ENCODE peak calls at places on chromosomes 4 and X, in ten cellular contexts. L is stimulated activated CD4-positive, alpha-beta T cell treated with anti-CD3 and anti-CD28 coated beads, Interleukin-4, amount 100 ng/mL, for 4 hours; B is HTR-8/SVneo; H is AG20443; R is iris pigment epithelial cell; Q is activated CD4-positive, alpha-beta T cell treated with anti-CD3 and anti-CD28 coated beads, Interleukin-2, amount 50 U/mL, for 1 hour; D is activated T-helper 9 cell treated with anti-CD3 and anti-CD28 coated beads, Interleukin-2, amount 50 U/mL, for 16 hours; I is activated CD8-positive, alpha-beta T cell treated with anti-CD3 and anti-CD28 coated beads, Interleukin-2, amount 10 ng/mL, durations not matched to agents 7 days and 5 days; A is fibroblast of mammary gland; T is GOT3. X is an unnamed sample.

GRCh38 chr4:921830-922331 is 10.2 kb downstream of the GAK start:
- DNase-seq in A (no peak), D (no peak), I (peak), B (no peak), L (no peak), H (no peak), R (no peak), T (no peak), Q (no peak), X (no peak)

GRCh38 chr4:138890921-138891570 is 124.5 kb upstream of the NOCT start:
- DNase-seq in L (no peak), D (no peak), B (no peak), H (no peak), A (no peak), Q (no peak), I (no peak), R (no peak), T (no peak), X (no peak)

GRCh38 chrX:151538190-151539122 is 25.0 kb upstream of the PASD1 start:
- DNase-seq in B (no peak), H (no peak), A (peak), I (no peak), Q (no peak), D (no peak), R (no peak), T (peak), L (no peak), X (no peak)

GRCh38 chr4:169412046-169412445 is 141.3 kb upstream of the SH3RF1 start:
- DNase-seq in I (no peak), T (no peak), L (no peak), R (no peak), A (no peak), B (no peak), H (no peak), Q (no peak), D (no peak), X (no peak)

GRCh38 chr4:73413294-73413755 is 9.2 kb downstream of the ALB start:
- DNase-seq in B (no peak), R (no peak), D (no peak), I (no peak), A (no peak), T (no peak), H (no peak), Q (no peak), L (no peak), X (no peak)

GRCh38 chr4:167222098-167222497 is 12.2 kb downstream of the SPOCK3 start:
- DNase-seq in B (no peak), Q (no peak), T (no peak), D (no peak), I (no peak), A (no peak), L (no peak), R (no peak), H (no peak), X (no peak)

GRCh38 chrX:119817130-119817690 is 25.8 kb upstream of the RPL39 start:
- DNase-seq in R (peak), H (peak), L (no peak), T (no peak), A (peak), D (no peak), I (no peak), Q (no peak), B (no peak), X (no peak)

GRCh38 chr4:1403177-1403583 is 3.1 kb downstream of the NKX1-1 start:
- DNase-seq in L (no peak), R (no peak), I (no peak), B (no peak), A (no peak), D (no peak), H (peak), T (no peak), Q (no peak), X (no peak)

GRCh38 chrX:116285506-116285905 is 115.0 kb downstream of the AGTR2 start:
- DNase-seq in D (no peak), T (no peak), Q (no peak), H (no peak), R (peak), I (no peak), L (no peak), B (no peak), A (no peak), X (no peak)

GRCh38 chrX:13009256-13009655 is 34.3 kb downstream of the TMSB4X start:
- DNase-seq in T (no peak), D (no peak), B (no peak), R (no peak), I (no peak), Q (no peak), L (no peak), A (no peak), H (no peak), X (no peak)

GRCh38 chr4:8524595-8525382 is 55.4 kb upstream of the GPR78 start:
- DNase-seq in T (no peak), A (no peak), L (no peak), D (no peak), Q (no peak), B (no peak), I (no peak), H (no peak), R (no peak), X (no peak)

GRCh38 chr4:16582526-16582925 is 315.9 kb downstream of the LDB2 start:
- DNase-seq in L (no peak), T (no peak), D (no peak), A (no peak), R (no peak), H (no peak), I (no peak), B (no peak), Q (no peak), X (no peak)

GRCh38 chrX:13295841-13296240 is 24.0 kb downstream of the ATXN3L start:
- DNase-seq in B (no peak), D (no peak), R (no peak), Q (no peak), A (no peak), L (no peak), H (no peak), I (no peak), T (no peak), X (no peak)

GRCh38 chr4:52098618-52099017 is 47.5 kb downstream of the SPATA18 start:
- DNase-seq in L (no peak), B (no peak), Q (no peak), H (no peak), A (no peak), R (no peak), I (no peak), D (no peak), T (no peak), X (no peak)

GRCh38 chr4:52575406-52575805 is 83.7 kb downstream of the USP46 start:
- DNase-seq in L (no peak), I (no peak), Q (no peak), A (no peak), D (no peak), B (no peak), R (no peak), H (no peak), T (no peak), X (no peak)

GRCh38 chrX:20967725-20968124 is 406.5 kb upstream of the CNKSR2 start:
- DNase-seq in T (no peak), A (no peak), D (no peak), L (no peak), I (no peak), H (no peak), B (no peak), Q (no peak), R (no peak), X (no peak)

GRCh38 chr4:145883173-145883572 is 55.5 kb downstream of the ZNF827 start:
- DNase-seq in Q (no peak), H (no peak), L (no peak), D (no peak), I (no peak), A (no peak), B (no peak), T (no peak), R (no peak), X (no peak)

GRCh38 chr4:23166919-23167318 is 474.2 kb downstream of the GBA3 start:
- DNase-seq in R (no peak), T (no peak), B (no peak), L (no peak), D (no peak), Q (no peak), H (no peak), I (no peak), A (no peak), X (no peak)

GRCh38 chr4:96183630-96184029 is 343.7 kb downstream of the PDHA2 start:
- DNase-seq in T (no peak), L (no peak), A (no peak), B (no peak), R (no peak), I (no peak), Q (no peak), H (no peak), D (no peak), X (no peak)

GRCh38 chrX:107775734-107776511 is at the start of gene TSC22D3:
- DNase-seq in H (peak), B (peak), T (no peak), Q (peak), A (peak), R (peak), L (peak), I (peak), D (peak), X (peak)

GRCh38 chrX:10833299-10834169 is 213.1 kb upstream of the MID1 start:
- DNase-seq in D (no peak), I (no peak), B (peak), A (peak), L (no peak), R (peak), Q (no peak), H (peak), T (peak), X (no peak)

GRCh38 chr4:128924951-128925350 is 115.5 kb downstream of the JADE1 start:
- DNase-seq in I (no peak), R (peak), T (no peak), A (peak), B (no peak), D (no peak), L (no peak), H (no peak), Q (no peak), X (no peak)

GRCh38 chrX:115560211-115560977 is 580 bp upstream of the PLS3 start:
- DNase-seq in A (no peak), I (no peak), D (no peak), H (no peak), B (no peak), R (peak), T (no peak), Q (no peak), L (no peak), X (no peak)

GRCh38 chrX:67612231-67612630 is 68.4 kb downstream of the AR start:
- DNase-seq in L (no peak), B (no peak), R (peak), A (peak), Q (no peak), T (no peak), I (no peak), D (no peak), H (no peak), X (peak)

GRCh38 chr4:67558493-67558892 is at the start of gene STAP1:
- DNase-seq in R (no peak), Q (no peak), I (peak), B (no peak), H (no peak), D (no peak), T (no peak), L (peak), A (no peak), X (no peak)

GRCh38 chr4:43316813-43317212 is 424.3 kb downstream of the GRXCR1 start:
- DNase-seq in T (no peak), L (no peak), R (peak), Q (no peak), D (no peak), H (no peak), B (no peak), A (peak), I (no peak), X (no peak)

GRCh38 chrX:9677098-9677739 is 88.4 kb downstream of the GPR143 start:
- DNase-seq in A (peak), R (peak), H (no peak), Q (no peak), L (no peak), I (peak), D (peak), B (no peak), T (no peak), X (no peak)

GRCh38 chr4:2289311-2289954 is 27.5 kb upstream of the MXD4 start:
- DNase-seq in T (no peak), B (no peak), A (no peak), L (no peak), D (no peak), R (no peak), Q (no peak), H (no peak), I (no peak), X (no peak)

GRCh38 chr4:23847158-23847557 is 42.7 kb downstream of the PPARGC1A start:
- DNase-seq in H (no peak), T (no peak), B (no peak), R (no peak), D (no peak), A (no peak), Q (no peak), I (no peak), L (no peak), X (no peak)

GRCh38 chr4:95516528-95517011 is 32.2 kb downstream of the UNC5C start:
- DNase-seq in T (no peak), I (no peak), A (no peak), D (no peak), L (no peak), B (no peak), Q (no peak), R (no peak), H (no peak), X (no peak)

GRCh38 chr4:169079942-169080827 is 70.1 kb upstream of the CBR4 start:
- DNase-seq in Q (no peak), T (no peak), A (peak), D (no peak), I (no peak), B (peak), L (no peak), R (peak), H (no peak), X (no peak)

GRCh38 chr4:182142146-182143085 is 100.8 kb upstream of the TENM3 start:
- DNase-seq in I (no peak), A (peak), Q (no peak), H (no peak), R (peak), B (no peak), T (no peak), L (no peak), D (no peak), X (no peak)

GRCh38 chrX:114800719-114801118 is 216.7 kb downstream of the IL13RA2 start:
- DNase-seq in D (no peak), T (no peak), Q (no peak), A (peak), H (peak), R (peak), B (no peak), I (no peak), L (no peak), X (peak)

GRCh38 chrX:13432376-13432775 is 112.5 kb upstream of the ATXN3L start:
- DNase-seq in D (no peak), T (no peak), R (peak), A (peak), B (peak), H (peak), Q (no peak), L (no peak), I (no peak), X (no peak)

GRCh38 chr4:85965529-85965928 is 394.3 kb downstream of the MAPK10 start:
- DNase-seq in A (no peak), H (no peak), Q (no peak), R (no peak), D (no peak), L (no peak), I (no peak), B (no peak), T (no peak), X (no peak)

GRCh38 chrX:155864655-155865054 is 16.5 kb upstream of the VAMP7 start:
- DNase-seq in H (no peak), B (peak), I (no peak), Q (no peak), D (no peak), T (no peak), R (peak), L (no peak), A (peak), X (no peak)

GRCh38 chr4:173448557-173448918 is 49.6 kb upstream of the SCRG1 start:
- DNase-seq in Q (no peak), H (no peak), D (no peak), B (no peak), A (peak), L (no peak), R (no peak), I (no peak), T (no peak), X (no peak)

GRCh38 chrX:1440506-1440905 is 12.2 kb downstream of the ASMTL start:
- DNase-seq in R (no peak), D (no peak), Q (no peak), L (no peak), H (no peak), I (no peak), T (no peak), B (no peak), A (no peak), X (no peak)

GRCh38 chrX:154021131-154021611 is 1.5 kb upstream of the IRAK1 start:
- DNase-seq in R (peak), D (no peak), A (peak), H (peak), I (no peak), Q (no peak), T (no peak), L (no peak), B (no peak), X (no peak)

GRCh38 chr4:1380368-1381151 is 25.7 kb downstream of the NKX1-1 start:
- DNase-seq in R (no peak), T (no peak), Q (no peak), A (no peak), B (no peak), H (no peak), L (no peak), D (no peak), I (no peak), X (no peak)

X was measured in T1000.